ENCODE peak calls at places on chromosome 17, in four cellular contexts. R, M, Z and P are unnamed samples.

GRCh38 chr17:19270347-19270950 is 33.3 kb downstream of the EPN2 start:
- DNase-seq in R (no peak), M (no peak), Z (no peak), P (no peak)

GRCh38 chr17:27466748-27467375 is 10.6 kb downstream of the KSR1 start:
- DNase-seq in R (no peak), M (no peak), Z (no peak), P (no peak)

GRCh38 chr17:2598166-2598565 is 4.7 kb downstream of the PAFAH1B1 start:
- DNase-seq in R (no peak), M (no peak), Z (no peak), P (peak; percentile 47)

GRCh38 chr17:17888821-17889220 is 52.0 kb upstream of the SREBF1 start:
- DNase-seq in R (no peak), M (no peak), Z (no peak), P (no peak)

GRCh38 chr17:48155889-48156670 is 48.5 kb downstream of the SNX11 start:
- DNase-seq in R (no peak), M (no peak), Z (no peak), P (no peak)

GRCh38 chr17:69175812-69176517 is 34.3 kb upstream of the ABCA6 start:
- DNase-seq in R (no peak), M (no peak), Z (no peak), P (no peak)

GRCh38 chr17:57422574-57423164 is 166.3 kb downstream of the MSI2 start:
- DNase-seq in R (no peak), M (no peak), Z (no peak), P (peak; percentile 88)

GRCh38 chr17:71118039-71118438 is 948.7 kb downstream of the KCNJ2 start:
- DNase-seq in R (no peak), M (no peak), Z (no peak), P (no peak)

GRCh38 chr17:76893623-76894358 is 25.6 kb downstream of the MGAT5B start:
- DNase-seq in R (no peak), M (no peak), Z (no peak), P (peak; percentile 23)

GRCh38 chr17:31318298-31319190 is 2.9 kb downstream of the EVI2A start:
- DNase-seq in R (peak; percentile 35), M (peak; percentile 60), Z (peak; percentile 54), P (peak; percentile 38)

GRCh38 chr17:58306131-58306951 is 22.3 kb downstream of the TSPOAP1 start:
- DNase-seq in R (no peak), M (peak; percentile 4), Z (no peak), P (peak; percentile 2)

GRCh38 chr17:56867948-56868376 is 34.0 kb downstream of the DGKE start:
- DNase-seq in R (no peak), M (no peak), Z (no peak), P (no peak)

GRCh38 chr17:19933221-19933620 is 44.4 kb downstream of the AKAP10 start:
- DNase-seq in R (no peak), M (no peak), Z (no peak), P (no peak)

GRCh38 chr17:42058018-42058417 is 7.6 kb upstream of the C17orf113 start:
- DNase-seq in R (no peak), M (no peak), Z (no peak), P (no peak)

GRCh38 chr17:46194393-46195216 is 1.4 kb upstream of the KANSL1 start:
- DNase-seq in R (no peak), M (no peak), Z (no peak), P (no peak)

GRCh38 chr17:77957215-77957868 is 1.2 kb upstream of the TNRC6C start:
- DNase-seq in R (no peak), M (no peak), Z (no peak), P (no peak)

GRCh38 chr17:8798176-8799000 is 777 bp downstream of the MFSD6L start:
- DNase-seq in R (no peak), M (no peak), Z (no peak), P (no peak)

GRCh38 chr17:8799851-8800212 is 667 bp upstream of the MFSD6L start:
- DNase-seq in R (no peak), M (no peak), Z (no peak), P (no peak)

GRCh38 chr17:8797621-8798175 is 1.5 kb downstream of the MFSD6L start:
- DNase-seq in R (no peak), M (no peak), Z (no peak), P (no peak)

GRCh38 chr17:8800656-8801055 is 1.5 kb upstream of the MFSD6L start:
- DNase-seq in R (no peak), M (no peak), Z (no peak), P (no peak)

GRCh38 chr17:8799001-8799850 is at the start of gene MFSD6L:
- DNase-seq in R (no peak), M (no peak), Z (no peak), P (no peak)
- TF ChIP-seq POLR2A in R (no peak), M (no peak), Z (no peak), P (no peak)

GRCh38 chr17:28717578-28718316 is at the start of gene RAB34:
- DNase-seq in R (peak; percentile 54), M (peak; percentile 76), Z (peak; percentile 90), P (peak; percentile 81)
- TF ChIP-seq POLR2A in R (no peak), M (no peak), Z (peak; percentile 85), P (peak; percentile 58)

GRCh38 chr17:82357394-82357793 is 1.7 kb upstream of the TEX19 start:
- DNase-seq in R (no peak), M (no peak), Z (no peak), P (no peak)
- TF ChIP-seq POLR2A in R (no peak), M (no peak), Z (no peak), P (no peak)

GRCh38 chr17:81959362-81960129 is 1.4 kb downstream of the NOTUM start:
- DNase-seq in R (peak; percentile 52), M (peak; percentile 39), Z (peak; percentile 73), P (peak; percentile 65)
- TF ChIP-seq POLR2A in R (no peak), M (no peak), Z (peak; percentile 21), P (no peak)

GRCh38 chr17:183021-183420 is 1.6 kb upstream of the DOC2B start:
- DNase-seq in R (no peak), M (no peak), Z (no peak), P (no peak)

GRCh38 chr17:179721-180379 is 1.6 kb downstream of the DOC2B start:
- DNase-seq in R (no peak), M (no peak), Z (no peak), P (no peak)

GRCh38 chr17:180380-181212 is 854 bp downstream of the DOC2B start:
- DNase-seq in R (no peak), M (no peak), Z (no peak), P (no peak)

GRCh38 chr17:182164-182751 is 808 bp upstream of the DOC2B start:
- DNase-seq in R (no peak), M (peak; percentile 25), Z (no peak), P (no peak)

DNA sequence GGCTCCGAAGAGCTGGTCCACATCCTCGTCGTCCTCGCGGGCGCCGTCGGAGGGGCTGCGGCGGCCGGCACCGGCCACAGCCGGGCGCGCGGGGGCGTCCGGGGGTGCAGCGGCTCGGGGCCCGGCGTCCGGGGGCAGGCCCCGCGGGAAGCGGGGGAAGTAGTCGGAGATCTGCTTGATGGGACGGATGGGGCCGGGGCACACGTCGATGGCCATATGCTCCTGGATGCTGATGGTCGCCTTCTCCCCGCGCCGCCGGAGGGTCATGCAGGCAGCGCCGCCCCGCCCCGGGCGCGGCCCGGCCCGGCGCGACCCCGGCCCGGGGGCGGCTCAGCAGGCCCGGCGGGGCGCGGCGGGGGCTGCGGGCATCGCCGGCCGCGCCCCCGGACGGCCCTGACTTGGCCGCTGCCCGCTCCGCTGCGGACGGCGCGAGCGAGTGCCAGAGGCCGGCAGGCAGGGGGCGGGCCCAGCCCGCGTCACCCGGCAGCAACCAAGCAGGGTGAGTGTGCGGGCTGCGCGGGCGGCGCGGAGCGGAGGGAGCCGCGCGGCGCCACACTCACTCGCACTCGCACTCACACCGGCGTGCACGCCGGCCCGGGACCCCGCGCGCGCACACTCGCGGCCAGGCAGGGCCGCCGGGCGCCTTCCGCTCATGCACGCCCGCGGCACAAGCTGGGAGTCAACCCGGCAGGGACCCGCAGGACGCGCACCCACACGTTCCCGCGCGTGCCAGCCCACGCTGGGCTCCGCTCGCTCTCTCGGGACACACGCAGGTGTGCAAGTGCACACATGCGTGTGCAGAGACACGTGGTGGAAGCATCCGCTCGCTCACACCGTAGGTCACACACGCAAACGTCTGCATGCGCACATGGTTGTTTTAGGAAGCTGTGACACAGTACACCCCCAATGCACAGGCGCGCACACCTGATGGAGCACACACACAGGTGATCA is at the start of gene DOC2B:
- DNase-seq in R (no peak), M (no peak), Z (no peak), P (peak; percentile 41)
- TF ChIP-seq POLR2A in R (no peak), M (no peak), Z (no peak), P (no peak)